ENCODE peak calls at places on chromosomes 5 and 9, in seven cellular contexts. G is endodermal cell, M is HFF-Myc, W is ovary, K is HFFc6, D is IMR-90, U is GM10248. B is an unnamed sample.

GRCh38 chr5:144487207-144487606 is 316.5 kb downstream of the KCTD16 start:
- DNase-seq in G (peak; percentile 75), M (no peak), W (no peak), K (no peak), D (no peak), U (no peak), B (no peak)

GRCh38 chr5:59351076-59351794 is 542.3 kb downstream of the PDE4D start:
- DNase-seq in G (no peak), M (peak; percentile 38), W (peak; percentile 31), K (no peak), D (peak; percentile 29), U (no peak), B (no peak)

GRCh38 chr9:103377667-103378066 is 382.5 kb downstream of the CYLC2 start:
- DNase-seq in G (no peak), M (no peak), W (no peak), K (no peak), D (no peak), U (no peak), B (no peak)

GRCh38 chr5:110716247-110717245 is 9.9 kb downstream of the TMEM232 start:
- DNase-seq in G (no peak), M (no peak), W (no peak), K (no peak), D (no peak), U (no peak), B (no peak)

GRCh38 chr9:111926421-111926875 is 29.8 kb downstream of the UGCG start:
- DNase-seq in G (no peak), M (peak; percentile 74), W (no peak), K (no peak), D (peak; percentile 70), U (peak; percentile 78), B (no peak)

GRCh38 chr9:125472926-125473701 is 211.5 kb downstream of the GAPVD1 start:
- DNase-seq in G (peak; percentile 76), M (no peak), W (peak; percentile 62), K (peak; percentile 33), D (peak; percentile 73), U (no peak), B (no peak)

GRCh38 chr5:115947260-115947659 is 15.0 kb upstream of the LVRN start:
- DNase-seq in G (no peak), M (no peak), W (no peak), K (peak; percentile 48), D (peak; percentile 76), U (no peak), B (no peak)

GRCh38 chr5:141208478-141208877 is at the start of gene PCDHB12:
- DNase-seq in G (peak; percentile 70), M (no peak), W (peak; percentile 23), K (peak; percentile 24), D (peak; percentile 2), U (no peak), B (no peak)

GRCh38 chr9:4831944-4832343 is 39.2 kb downstream of the RCL1 start:
- DNase-seq in G (no peak), M (no peak), W (no peak), K (no peak), D (no peak), U (no peak), B (no peak)

GRCh38 chr9:4831119-4831518 is 38.4 kb downstream of the RCL1 start:
- DNase-seq in G (no peak), M (no peak), W (no peak), K (no peak), D (peak; percentile 37), U (no peak), B (no peak)

GRCh38 chr9:4833781-4834560 is 41.2 kb downstream of the RCL1 start:
- DNase-seq in G (no peak), M (no peak), W (no peak), K (peak; percentile 69), D (peak; percentile 84), U (no peak), B (no peak)

GRCh38 chr9:4830699-4831098 is 38.0 kb downstream of the RCL1 start:
- DNase-seq in G (no peak), M (no peak), W (no peak), K (no peak), D (no peak), U (no peak), B (no peak)

GRCh38 chr9:4832786-4833579 is 40.2 kb downstream of the RCL1 start:
- DNase-seq in G (no peak), M (peak; percentile 88), W (no peak), K (peak; percentile 94), D (peak; percentile 100), U (no peak), B (no peak)
- TF ChIP-seq CTCF in G (no peak), M (no peak), W (no peak), K (no peak), D (no peak), U (no peak), B (no peak)

GRCh38 chr5:134070648-134070978 is 43.9 kb upstream of the TCF7 start:
- DNase-seq in G (no peak), M (no peak), W (no peak), K (no peak), D (peak; percentile 10), U (no peak), B (no peak)
- TF ChIP-seq CTCF in G (no peak), M (no peak), W (no peak), K (no peak), D (no peak), U (no peak), B (peak; percentile 25)

GRCh38 chr5:113293068-113293571 is 141.7 kb downstream of the TSSK1B start:
- DNase-seq in G (peak; percentile 88), M (no peak), W (peak; percentile 40), K (no peak), D (peak; percentile 28), U (no peak), B (no peak)

GRCh38 chr5:113293613-113294340 is 141.0 kb downstream of the TSSK1B start:
- DNase-seq in G (peak; percentile 74), M (no peak), W (peak; percentile 42), K (no peak), D (peak; percentile 45), U (peak; percentile 19), B (peak; percentile 6)

GRCh38 chr5:113295111-113295539 is 139.7 kb downstream of the TSSK1B start:
- DNase-seq in G (no peak), M (no peak), W (no peak), K (no peak), D (no peak), U (no peak), B (no peak)

GRCh38 chr5:113292535-113292934 is 142.3 kb downstream of the TSSK1B start:
- DNase-seq in G (no peak), M (no peak), W (no peak), K (no peak), D (peak; percentile 32), U (no peak), B (no peak)

DNA sequence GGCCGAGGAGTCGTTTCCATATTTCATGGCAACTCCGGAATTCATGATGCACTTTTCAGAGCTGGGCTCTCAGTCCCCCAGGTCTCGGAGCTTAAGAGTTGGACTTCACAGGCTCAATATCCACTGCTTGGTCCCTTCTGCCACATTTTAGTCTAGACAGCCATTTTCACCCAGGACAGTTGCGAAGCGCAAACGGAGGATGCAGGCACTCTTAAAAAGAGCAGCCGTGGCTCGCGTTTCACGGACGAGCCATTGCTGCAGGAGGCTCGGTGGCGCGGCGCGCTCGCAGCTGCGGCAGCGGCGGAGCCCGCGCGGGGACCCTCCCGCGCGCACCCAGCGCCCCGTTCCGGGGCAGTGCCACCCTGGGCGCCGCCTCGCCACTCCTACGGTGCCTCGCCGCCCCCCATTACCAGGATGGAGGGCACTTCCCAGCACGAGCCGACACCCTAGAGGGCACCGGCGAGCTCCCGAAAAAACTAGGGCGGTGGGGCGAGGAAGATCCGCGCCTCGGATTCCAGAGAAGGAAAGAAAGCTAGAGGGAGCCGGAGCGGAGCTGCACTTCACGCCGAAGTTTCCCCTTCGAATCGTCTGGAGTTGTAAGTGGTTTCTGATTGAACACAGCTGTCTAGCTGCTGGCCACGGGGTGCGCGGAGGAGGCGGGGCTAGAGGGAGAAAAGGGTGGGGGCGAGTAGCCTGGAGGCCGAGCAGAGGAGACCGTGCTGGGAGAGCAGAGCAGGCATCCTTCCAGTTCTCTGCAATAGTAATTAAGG is 140.3 kb downstream of the TSSK1B start:
- DNase-seq in G (peak; percentile 94), M (peak; percentile 71), W (peak; percentile 94), K (peak; percentile 79), D (peak; percentile 93), U (peak; percentile 76), B (peak; percentile 73)
- TF ChIP-seq CTCF in G (no peak), M (peak; percentile 15), W (no peak), K (peak; percentile 5), D (no peak), U (no peak), B (no peak)

GRCh38 chr5:3305432-3305831 is 290.2 kb upstream of the IRX1 start:
- DNase-seq in G (no peak), M (no peak), W (no peak), K (no peak), D (no peak), U (no peak), B (no peak)

GRCh38 chr5:3310551-3311340 is 284.9 kb upstream of the IRX1 start:
- DNase-seq in G (peak; percentile 22), M (no peak), W (no peak), K (no peak), D (no peak), U (no peak), B (peak; percentile 23)

GRCh38 chr5:3309538-3309937 is 286.1 kb upstream of the IRX1 start:
- DNase-seq in G (peak; percentile 9), M (no peak), W (no peak), K (no peak), D (no peak), U (no peak), B (no peak)

GRCh38 chr5:3311443-3311842 is 284.2 kb upstream of the IRX1 start:
- DNase-seq in G (peak; percentile 13), M (no peak), W (no peak), K (no peak), D (no peak), U (no peak), B (no peak)

GRCh38 chr5:3307982-3308621 is 287.5 kb upstream of the IRX1 start:
- DNase-seq in G (no peak), M (no peak), W (no peak), K (no peak), D (no peak), U (no peak), B (no peak)
- TF ChIP-seq CTCF in G (no peak), M (no peak), W (no peak), K (no peak), D (no peak), U (no peak), B (no peak)

DNA sequence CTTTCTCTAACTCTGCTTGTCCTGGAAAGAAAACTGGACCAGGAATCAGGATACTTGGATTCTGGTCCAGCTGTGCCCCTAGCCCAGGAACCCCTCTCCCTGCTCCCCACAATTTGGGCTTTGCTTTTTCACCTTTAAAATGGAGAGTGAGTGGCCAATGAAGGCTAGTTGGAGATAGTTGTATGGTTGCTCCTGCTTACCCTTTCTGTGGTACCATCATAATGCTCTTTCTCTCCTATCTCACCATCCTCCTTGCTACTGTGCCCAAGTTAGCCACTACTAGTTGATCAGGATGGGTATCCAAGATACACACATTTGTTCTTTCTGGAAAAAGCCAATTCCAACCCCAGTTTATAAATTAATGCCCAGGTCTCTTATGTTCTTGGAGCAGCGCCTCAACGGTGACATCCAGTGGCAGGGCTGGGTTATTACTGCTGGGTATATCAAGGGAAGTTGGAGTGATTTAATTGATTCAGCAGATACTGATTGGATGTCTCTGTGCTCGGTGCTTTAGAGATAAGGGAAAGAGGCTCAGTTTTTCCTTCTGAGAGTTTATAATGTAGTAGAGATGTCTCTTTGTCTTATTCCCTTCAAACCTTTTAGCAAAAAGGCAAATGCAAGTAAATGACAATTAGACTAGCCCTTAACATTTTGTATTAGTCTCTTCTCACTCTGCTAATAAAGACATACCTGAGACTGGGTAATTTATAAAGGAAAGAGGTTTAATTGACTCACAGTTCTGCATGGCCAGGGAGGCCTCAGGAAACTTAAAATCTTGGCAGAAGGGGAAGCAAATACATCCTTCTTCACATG is 38.5 kb downstream of the FAXDC2 start:
- DNase-seq in G (peak; percentile 84), M (peak; percentile 21), W (peak; percentile 51), K (peak; percentile 66), D (peak; percentile 76), U (peak; percentile 71), B (peak; percentile 62)
- TF ChIP-seq CTCF in G (peak; percentile 95), M (peak; percentile 91), W (peak; percentile 57), K (peak; percentile 93), D (peak; percentile 92), U (peak; percentile 79), B (peak; percentile 91)